ENCODE peak calls at places on chromosomes 12 and 14, in ten cellular contexts. X is A673, Z is IMR-90, K is BE2C, M is A549, R is HFF-Myc, C is foreskin fibroblast, S is astrocyte of the spinal cord, W is heart left ventricle, J is tibial nerve. L is an unnamed sample.

GRCh38 chr12:104108755-104109445 is 29.1 kb downstream of the NFYB start:
- DNase-seq in X (peak), Z (peak), K (peak), M (peak), R (peak), C (peak), S (peak), W (peak), J (peak), L (peak)

GRCh38 chr12:33876618-33877017 is 145.7 kb upstream of the ALG10 start:
- DNase-seq in X (no peak), Z (no peak), K (no peak), M (no peak), R (no peak), C (no peak), S (no peak), W (no peak), J (no peak), L (no peak)

GRCh38 chr12:127450822-127451221 is 816.1 kb upstream of the TMEM132C start:
- DNase-seq in X (no peak), Z (peak), K (no peak), M (no peak), R (no peak), C (no peak), S (no peak), W (no peak), J (no peak), L (no peak)

GRCh38 chr12:115599251-115599811 is 678.2 kb downstream of the MED13L start:
- DNase-seq in X (peak), Z (no peak), K (no peak), M (no peak), R (no peak), C (no peak), S (peak), W (peak), J (no peak), L (no peak)

GRCh38 chr14:90647469-90647868 is 168.8 kb downstream of the TTC7B start:
- DNase-seq in X (no peak), Z (no peak), K (no peak), M (no peak), R (no peak), C (no peak), S (no peak), W (no peak), J (no peak), L (no peak)

GRCh38 chr12:113958108-113958507 is 8.0 kb downstream of the RBM19 start:
- DNase-seq in X (no peak), Z (no peak), K (no peak), M (no peak), R (no peak), C (no peak), S (no peak), W (no peak), J (no peak), L (no peak)

GRCh38 chr12:91210144-91210543 is 27.5 kb upstream of the DCN start:
- DNase-seq in X (no peak), Z (no peak), K (no peak), M (no peak), R (no peak), C (no peak), S (no peak), W (no peak), J (no peak), L (no peak)

GRCh38 chr14:64234877-64235651 is 59.1 kb downstream of the ESR2 start:
- DNase-seq in X (no peak), Z (peak), K (peak), M (no peak), R (no peak), C (no peak), S (peak), W (no peak), J (no peak), L (no peak)

DNA sequence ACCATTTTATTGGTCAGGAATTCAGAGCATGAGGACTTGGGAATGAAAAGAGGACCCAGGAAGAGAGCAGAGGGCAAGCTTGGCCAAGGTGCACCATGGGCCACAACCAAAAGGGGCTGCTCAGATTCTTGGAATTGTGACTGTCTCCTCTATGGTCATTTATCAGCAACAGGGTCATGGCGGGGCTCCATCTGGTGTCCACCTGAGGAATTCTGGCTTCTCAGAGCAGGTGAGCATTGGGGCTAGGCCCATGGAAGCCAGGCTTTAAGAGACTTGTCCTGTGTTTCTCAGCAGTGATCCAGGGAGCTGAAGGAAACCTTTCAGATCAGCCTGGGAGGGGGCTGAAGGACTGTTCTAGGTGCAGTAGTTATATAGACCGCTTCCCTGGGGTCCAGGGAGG is 2.6 kb upstream of the RIN3 start:
- DNase-seq in X (no peak), Z (no peak), K (no peak), M (no peak), R (no peak), C (no peak), S (no peak), W (no peak), J (no peak), L (no peak)
- TF ChIP-seq CTCF in X (no peak), Z (no peak), K (peak), M (no peak), R (no peak), C (no peak), S (no peak), W (no peak), J (no peak), L (peak)

GRCh38 chr12:25388216-25388615 is 137.5 kb upstream of the KRAS start:
- DNase-seq in X (no peak), Z (peak), K (no peak), M (no peak), R (no peak), C (no peak), S (peak), W (no peak), J (no peak), L (no peak)

GRCh38 chr12:25384038-25384953 is 133.6 kb upstream of the KRAS start:
- DNase-seq in X (no peak), Z (peak), K (no peak), M (no peak), R (no peak), C (no peak), S (no peak), W (no peak), J (no peak), L (no peak)

GRCh38 chr12:25384954-25385216 is 134.2 kb upstream of the KRAS start:
- DNase-seq in X (no peak), Z (no peak), K (no peak), M (no peak), R (no peak), C (no peak), S (no peak), W (no peak), J (no peak), L (no peak)

GRCh38 chr12:25386823-25387134 is 136.1 kb upstream of the KRAS start:
- DNase-seq in X (no peak), Z (no peak), K (no peak), M (peak), R (no peak), C (peak), S (no peak), W (peak), J (peak), L (no peak)

DNA sequence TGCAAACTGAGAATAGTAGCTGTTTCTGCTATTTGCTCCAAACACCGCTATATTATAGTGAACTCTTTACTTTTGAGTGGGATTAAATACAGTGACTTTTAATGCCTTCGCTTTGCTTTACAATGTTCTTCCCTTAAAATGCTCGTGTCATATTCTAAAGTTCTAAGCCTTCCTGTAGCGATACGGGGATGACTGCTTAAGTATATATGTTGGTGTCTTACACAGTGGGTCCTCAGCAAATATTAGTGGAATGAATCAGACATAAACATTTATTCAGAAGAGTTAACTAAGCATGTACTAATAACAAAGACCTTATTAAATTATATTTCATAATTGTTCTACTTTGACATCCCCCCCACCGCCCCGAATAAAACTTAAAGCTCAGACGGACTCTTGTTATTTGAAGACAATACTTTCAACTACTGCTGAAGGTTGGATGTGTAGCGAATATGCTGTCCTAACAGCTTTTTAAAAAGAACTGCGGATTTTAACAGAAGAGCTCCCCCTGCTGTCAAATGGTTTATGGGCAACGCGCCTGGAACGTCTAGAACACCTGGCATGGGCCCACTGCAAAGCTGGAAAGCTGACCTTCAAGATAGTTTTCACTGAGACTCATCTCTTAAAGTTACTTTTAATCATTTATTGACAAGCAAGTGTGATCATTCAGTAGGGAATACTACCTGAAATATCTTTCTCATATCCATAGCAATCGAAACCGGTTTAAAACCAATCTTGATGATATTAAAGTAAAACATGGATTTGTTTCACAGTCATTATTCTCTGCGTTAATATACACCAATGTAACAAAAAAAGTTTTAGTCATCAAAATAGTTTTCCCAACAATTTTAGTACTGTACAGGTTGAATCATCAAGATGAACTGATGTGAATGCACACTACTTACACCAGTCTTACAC is 136.7 kb upstream of the KRAS start:
- DNase-seq in X (peak), Z (peak), K (peak), M (peak), R (peak), C (peak), S (peak), W (peak), J (peak), L (peak)
- TF ChIP-seq CTCF in X (peak), Z (peak), K (peak), M (peak), R (peak), C (peak), S (peak), W (peak), J (peak), L (peak)

DNA sequence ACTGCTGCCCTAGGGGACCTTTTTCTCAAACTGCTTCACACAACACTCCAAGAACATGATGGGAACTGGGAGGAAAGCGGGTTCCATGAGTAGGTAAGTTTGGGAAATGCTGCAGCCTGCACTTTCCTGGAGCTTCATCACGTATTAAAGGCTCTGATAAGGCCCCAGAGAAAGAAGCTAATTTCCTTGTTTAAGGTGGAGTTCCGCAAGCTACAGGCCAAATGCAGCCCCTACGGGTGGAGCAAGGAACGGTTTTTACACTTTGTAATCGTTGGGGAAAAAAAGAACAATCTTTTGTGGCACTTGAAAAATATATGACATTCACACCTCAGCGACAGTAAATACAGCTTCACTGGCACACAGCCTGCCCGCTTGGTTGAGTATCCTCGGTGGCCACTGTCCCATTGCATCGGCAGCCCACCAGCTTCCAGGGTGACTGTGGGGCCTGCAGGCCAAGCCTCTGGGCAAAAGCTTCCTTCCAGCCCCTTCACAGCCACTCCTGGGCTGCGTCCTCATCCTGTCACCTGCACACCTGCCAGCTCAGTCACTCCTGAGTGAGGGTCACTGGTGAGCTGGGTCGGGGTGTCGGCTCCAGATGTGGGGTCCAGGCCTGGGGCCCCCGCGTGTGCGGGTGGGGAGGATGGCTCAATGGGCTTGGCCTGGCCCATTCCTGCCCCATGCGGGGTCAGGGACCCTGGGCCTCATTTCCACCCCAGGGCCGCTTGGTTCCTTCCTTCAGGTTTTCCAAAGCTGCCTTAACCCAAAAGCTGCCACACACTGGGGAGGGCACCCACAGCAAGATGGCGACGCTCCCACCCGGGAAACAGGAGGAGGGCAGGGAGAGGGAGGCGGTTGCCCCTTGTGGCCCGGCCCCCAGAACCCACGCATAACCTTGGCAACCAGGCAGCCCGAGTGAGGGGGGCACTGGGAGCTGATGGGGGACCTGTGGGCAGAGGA is 2.4 kb downstream of the AMN start:
- DNase-seq in X (no peak), Z (no peak), K (peak), M (no peak), R (no peak), C (no peak), S (no peak), W (no peak), J (no peak), L (no peak)
- TF ChIP-seq CTCF in X (peak), Z (no peak), K (peak), M (no peak), R (no peak), C (no peak), S (peak), W (no peak), J (no peak), L (no peak)

GRCh38 chr14:55440385-55440784 is at the start of gene TBPL2:
- DNase-seq in X (no peak), Z (no peak), K (no peak), M (no peak), R (no peak), C (no peak), S (no peak), W (no peak), J (no peak), L (no peak)
- TF ChIP-seq CTCF in X (no peak), Z (peak), K (no peak), M (no peak), R (no peak), C (no peak), S (peak), W (no peak), J (no peak), L (no peak)

GRCh38 chr14:75452324-75452723 is 24.5 kb downstream of the JDP2 start:
- DNase-seq in X (no peak), Z (no peak), K (no peak), M (no peak), R (no peak), C (peak), S (peak), W (no peak), J (no peak), L (no peak)
- TF ChIP-seq CTCF in X (no peak), Z (no peak), K (no peak), M (no peak), R (no peak), C (no peak), S (no peak), W (no peak), J (no peak), L (no peak)

DNA sequence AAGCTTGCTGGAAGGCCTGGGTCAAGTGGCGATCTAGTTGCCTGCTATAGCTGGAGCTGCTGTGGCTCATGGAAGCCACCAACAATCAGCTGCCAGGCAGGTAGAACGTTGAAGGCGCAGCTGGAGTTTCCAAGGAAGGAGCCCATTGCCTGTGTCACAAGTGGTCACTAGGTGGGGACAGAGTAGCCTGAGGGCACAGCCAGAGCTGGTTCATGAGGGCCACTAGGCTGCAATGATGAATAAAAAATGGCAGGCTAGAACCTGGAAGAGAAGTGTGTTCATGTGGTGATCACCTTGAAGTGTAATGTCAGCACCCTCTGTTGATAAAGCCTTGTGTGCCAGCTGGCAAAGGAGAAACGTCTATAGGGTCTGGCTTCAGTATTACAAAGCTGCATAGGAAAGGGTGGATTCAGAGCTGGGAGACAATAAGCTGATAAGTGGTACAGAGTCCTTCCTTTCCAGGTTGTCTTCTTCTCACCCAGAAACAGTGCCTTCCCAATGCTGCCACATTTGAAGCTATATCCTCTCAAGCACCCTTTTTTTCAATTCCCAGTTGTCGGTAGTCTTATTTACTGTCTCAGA is 165.8 kb downstream of the EMP1 start:
- DNase-seq in X (peak), Z (peak), K (peak), M (peak), R (no peak), C (peak), S (peak), W (peak), J (peak), L (peak)
- TF ChIP-seq CTCF in X (peak), Z (peak), K (peak), M (peak), R (peak), C (peak), S (peak), W (peak), J (peak), L (peak)

GRCh38 chr12:120445911-120446909 is at the start of the genes GATC and TRIAP1:
- DNase-seq in X (peak), Z (peak), K (peak), M (peak), R (peak), C (peak), S (peak), W (peak), J (peak), L (peak)
- TF ChIP-seq CTCF in X (no peak), Z (no peak), K (no peak), M (no peak), R (no peak), C (no peak), S (no peak), W (peak), J (no peak), L (no peak)